ENCODE peak calls at places on chromosome 3, in six cellular contexts. J, V, K, E, W and Y are unnamed samples.

GRCh38 chr3:37543692-37544091 is 318.0 kb upstream of the CTDSPL start:
- DNase-seq in J (no peak), V (no peak), K (no peak), E (no peak), W (no peak), Y (no peak)

GRCh38 chr3:43872301-43872700 is 181.6 kb downstream of the ABHD5 start:
- DNase-seq in J (no peak), V (peak; percentile 60), K (peak; percentile 83), E (no peak), W (no peak), Y (no peak)

GRCh38 chr3:36893137-36893557 is 51.7 kb downstream of the TRANK1 start:
- DNase-seq in J (no peak), V (peak; percentile 66), K (peak; percentile 89), E (no peak), W (no peak), Y (no peak)

GRCh38 chr3:162799910-162800309 is 1303.3 kb downstream of the OTOL1 start:
- DNase-seq in J (no peak), V (peak; percentile 12), K (peak; percentile 33), E (no peak), W (no peak), Y (no peak)

GRCh38 chr3:71062920-71063767 is 520.4 kb downstream of the FOXP1 start:
- DNase-seq in J (no peak), V (peak; percentile 62), K (peak; percentile 64), E (peak; percentile 33), W (no peak), Y (no peak)

GRCh38 chr3:14587733-14588360 is 47.7 kb upstream of the GRIP2 start:
- DNase-seq in J (no peak), V (peak; percentile 33), K (peak; percentile 43), E (no peak), W (no peak), Y (no peak)

GRCh38 chr3:47664519-47664918 is 85.9 kb upstream of the CSPG5 start:
- DNase-seq in J (peak; percentile 6), V (no peak), K (peak; percentile 16), E (no peak), W (no peak), Y (no peak)

GRCh38 chr3:27623085-27623753 is 98.9 kb downstream of the EOMES start:
- DNase-seq in J (no peak), V (no peak), K (no peak), E (no peak), W (no peak), Y (no peak)

GRCh38 chr3:132643366-132643765 is 16.2 kb downstream of the ACAD11 start:
- DNase-seq in J (no peak), V (no peak), K (no peak), E (no peak), W (no peak), Y (no peak)

GRCh38 chr3:182212479-182213076 is 500.9 kb downstream of the SOX2 start:
- DNase-seq in J (peak; percentile 24), V (peak; percentile 85), K (peak; percentile 21), E (no peak), W (no peak), Y (no peak)

GRCh38 chr3:113685956-113686721 is 10.3 kb downstream of the USF3 start:
- DNase-seq in J (no peak), V (peak; percentile 73), K (peak; percentile 86), E (no peak), W (no peak), Y (no peak)

GRCh38 chr3:196142674-196142988 is 60.7 kb upstream of the TFRC start:
- DNase-seq in J (no peak), V (no peak), K (no peak), E (no peak), W (no peak), Y (no peak)

GRCh38 chr3:189458536-189458935 is 172.7 kb upstream of the TP63 start:
- DNase-seq in J (no peak), V (peak; percentile 2), K (peak; percentile 24), E (no peak), W (no peak), Y (no peak)

GRCh38 chr3:135374571-135374970 is 579.5 kb downstream of the EPHB1 start:
- DNase-seq in J (no peak), V (no peak), K (no peak), E (no peak), W (no peak), Y (no peak)

GRCh38 chr3:152474585-152474984 is 205.9 kb downstream of the MBNL1 start:
- DNase-seq in J (peak; percentile 25), V (peak; percentile 84), K (peak; percentile 97), E (no peak), W (no peak), Y (no peak)

GRCh38 chr3:84943379-84943778 is 15.4 kb upstream of the CADM2 start:
- DNase-seq in J (no peak), V (no peak), K (no peak), E (no peak), W (no peak), Y (no peak)

GRCh38 chr3:32420138-32420981 is 28.7 kb downstream of the CMTM7 start:
- DNase-seq in J (no peak), V (no peak), K (peak; percentile 50), E (peak; percentile 48), W (no peak), Y (peak; percentile 49)

GRCh38 chr3:32309653-32310242 is 71.3 kb downstream of the CMTM8 start:
- DNase-seq in J (no peak), V (no peak), K (no peak), E (no peak), W (no peak), Y (no peak)

GRCh38 chr3:120033594-120033993 is 60.7 kb downstream of the GSK3B start:
- DNase-seq in J (no peak), V (no peak), K (no peak), E (no peak), W (no peak), Y (peak; percentile 8)

GRCh38 chr3:29385056-29385455 is 104.2 kb downstream of the RBMS3 start:
- DNase-seq in J (no peak), V (peak; percentile 18), K (peak; percentile 74), E (no peak), W (no peak), Y (no peak)

GRCh38 chr3:150547045-150547753 is 612 bp downstream of the EIF2A start:
- DNase-seq in J (no peak), V (peak; percentile 19), K (peak; percentile 15), E (no peak), W (no peak), Y (no peak)